ENCODE peak calls at places on chromosomes 1 and 21, in seven cellular contexts. S is cardiac fibroblast, N is foreskin fibroblast, X is WTC11, Y is gastrocnemius medialis, W is AG04450, R is PC-9. E is an unnamed sample.

GRCh38 chr1:156198831-156199349 is 5.0 kb downstream of the SLC25A44 start:
- DNase-seq in S (no peak), N (no peak), X (no peak), Y (no peak), W (no peak), R (no peak), E (no peak)

GRCh38 chr1:181126871-181127587 is 38.5 kb downstream of the IER5 start:
- DNase-seq in S (peak; percentile 39), N (no peak), X (no peak), Y (no peak), W (no peak), R (peak; percentile 89), E (no peak)

GRCh38 chr1:24540051-24540905 is 15.6 kb upstream of the NCMAP start:
- DNase-seq in S (no peak), N (no peak), X (no peak), Y (no peak), W (no peak), R (no peak), E (no peak)

GRCh38 chr1:184900507-184900906 is 73.8 kb downstream of the NIBAN1 start:
- DNase-seq in S (no peak), N (no peak), X (no peak), Y (no peak), W (no peak), R (no peak), E (no peak)

GRCh38 chr1:52792002-52792401 is 50.6 kb upstream of the ZYG11A start:
- DNase-seq in S (no peak), N (no peak), X (no peak), Y (no peak), W (no peak), R (no peak), E (no peak)

GRCh38 chr1:37732111-37732780 is 32.7 kb downstream of the EPHA10 start:
- DNase-seq in S (no peak), N (no peak), X (no peak), Y (no peak), W (no peak), R (no peak), E (no peak)

GRCh38 chr1:58155418-58156123 is 391.0 kb downstream of the OMA1 start:
- DNase-seq in S (peak; percentile 1), N (no peak), X (peak; percentile 68), Y (no peak), W (no peak), R (no peak), E (no peak)

GRCh38 chr1:175555266-175555665 is 188.1 kb downstream of the TNR start:
- DNase-seq in S (no peak), N (peak; percentile 0), X (no peak), Y (no peak), W (no peak), R (no peak), E (no peak)

GRCh38 chr1:10272274-10272673 is 61.9 kb downstream of the KIF1B start:
- DNase-seq in S (no peak), N (no peak), X (no peak), Y (no peak), W (no peak), R (no peak), E (no peak)

GRCh38 chr1:2802421-2802961 is 998 bp upstream of the TTC34 start:
- DNase-seq in S (no peak), N (no peak), X (no peak), Y (no peak), W (no peak), R (no peak), E (no peak)

GRCh38 chr1:226973898-226974543 is 33.9 kb downstream of the COQ8A start:
- DNase-seq in S (peak; percentile 54), N (peak; percentile 59), X (no peak), Y (peak; percentile 85), W (no peak), R (peak; percentile 41), E (peak; percentile 47)

GRCh38 chr1:215631489-215631888 is 64.4 kb downstream of the KCTD3 start:
- DNase-seq in S (peak; percentile 26), N (peak; percentile 34), X (no peak), Y (no peak), W (no peak), R (no peak), E (no peak)

GRCh38 chr1:21164266-21164665 is 12.4 kb downstream of the EIF4G3 start:
- DNase-seq in S (no peak), N (no peak), X (no peak), Y (no peak), W (no peak), R (no peak), E (no peak)

GRCh38 chr1:224506141-224506814 is 71.7 kb upstream of the WDR26 start:
- DNase-seq in S (no peak), N (peak; percentile 66), X (no peak), Y (peak; percentile 50), W (no peak), R (no peak), E (no peak)

GRCh38 chr21:39712976-39713375 is 32.0 kb upstream of the IGSF5 start:
- DNase-seq in S (no peak), N (no peak), X (peak; percentile 38), Y (no peak), W (no peak), R (no peak), E (no peak)

GRCh38 chr1:50110084-50110615 is 1.4 kb downstream of the ELAVL4 start:
- DNase-seq in S (no peak), N (no peak), X (no peak), Y (no peak), W (no peak), R (no peak), E (no peak)

GRCh38 chr1:33502726-33503125 is 30.3 kb downstream of the ZSCAN20 start:
- DNase-seq in S (peak; percentile 60), N (peak; percentile 55), X (no peak), Y (no peak), W (no peak), R (no peak), E (no peak)

GRCh38 chr1:33501309-33501708 is 28.9 kb downstream of the ZSCAN20 start:
- DNase-seq in S (no peak), N (no peak), X (no peak), Y (no peak), W (no peak), R (no peak), E (no peak)

GRCh38 chr1:33501774-33502173 is 29.3 kb downstream of the ZSCAN20 start:
- DNase-seq in S (no peak), N (no peak), X (no peak), Y (no peak), W (no peak), R (no peak), E (no peak)

GRCh38 chr1:33497410-33497809 is 25.0 kb downstream of the ZSCAN20 start:
- DNase-seq in S (no peak), N (no peak), X (no peak), Y (no peak), W (no peak), R (no peak), E (no peak)

GRCh38 chr1:33500547-33500946 is 28.1 kb downstream of the ZSCAN20 start:
- DNase-seq in S (no peak), N (peak; percentile 37), X (no peak), Y (no peak), W (no peak), R (no peak), E (no peak)
- TF ChIP-seq CTCF in S (no peak), N (no peak), X (no peak), Y (no peak), W (peak; percentile 27), R (peak; percentile 56), E (no peak)

DNA sequence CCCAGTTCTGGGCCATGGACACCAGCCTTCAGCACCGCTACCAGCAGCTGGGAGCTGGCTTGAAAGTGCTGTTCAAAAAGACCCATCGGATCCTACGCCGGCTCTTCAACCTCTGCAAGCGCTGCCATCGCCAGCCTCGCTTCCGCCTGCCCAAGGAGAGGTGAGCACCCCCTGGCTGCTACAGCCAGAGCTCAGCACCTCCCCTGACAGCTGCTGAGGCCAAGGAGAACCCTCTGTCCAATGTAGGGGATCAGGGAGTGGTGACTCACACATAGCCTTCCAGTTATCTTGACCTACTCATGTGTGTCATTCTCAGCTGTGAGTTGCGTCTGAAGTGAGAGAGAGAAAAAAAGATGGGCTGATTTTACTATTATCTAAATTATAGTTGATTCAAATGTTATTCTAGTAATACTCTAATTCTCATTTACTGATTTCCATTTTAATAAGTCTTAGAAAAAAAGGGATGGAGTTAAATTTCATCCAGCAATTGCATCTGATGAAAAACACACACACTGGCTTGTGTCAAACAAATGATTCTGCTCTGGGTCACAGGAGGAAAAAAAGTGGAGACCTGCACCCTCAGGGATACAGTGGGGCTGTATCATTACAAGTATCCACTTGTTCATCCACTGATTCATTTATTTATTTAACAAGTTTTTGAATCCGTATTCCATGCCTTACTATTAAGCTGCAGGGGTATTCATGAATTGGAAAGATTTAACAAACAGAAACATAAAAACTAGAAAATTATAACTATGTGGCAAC is 108.0 kb downstream of the BRINP2 start:
- DNase-seq in S (peak; percentile 55), N (peak; percentile 45), X (peak; percentile 22), Y (no peak), W (no peak), R (no peak), E (no peak)
- TF ChIP-seq CTCF in S (no peak), N (no peak), X (no peak), Y (no peak), W (no peak), R (no peak), E (no peak)

GRCh38 chr1:219039755-219040154 is 133.9 kb upstream of the LYPLAL1 start:
- DNase-seq in S (peak; percentile 21), N (no peak), X (no peak), Y (no peak), W (no peak), R (no peak), E (no peak)

GRCh38 chr1:219040291-219040690 is 133.4 kb upstream of the LYPLAL1 start:
- DNase-seq in S (no peak), N (no peak), X (no peak), Y (no peak), W (no peak), R (no peak), E (no peak)

GRCh38 chr1:219041819-219042218 is 131.9 kb upstream of the LYPLAL1 start:
- DNase-seq in S (peak; percentile 77), N (peak; percentile 52), X (no peak), Y (no peak), W (no peak), R (no peak), E (no peak)

GRCh38 chr1:219041141-219041540 is 132.5 kb upstream of the LYPLAL1 start:
- DNase-seq in S (peak; percentile 86), N (peak; percentile 81), X (no peak), Y (no peak), W (peak; percentile 66), R (no peak), E (no peak)

GRCh38 chr1:219042769-219043168 is 130.9 kb upstream of the LYPLAL1 start:
- DNase-seq in S (no peak), N (no peak), X (no peak), Y (no peak), W (no peak), R (no peak), E (no peak)
- TF ChIP-seq CTCF in S (no peak), N (no peak), X (no peak), Y (no peak), W (no peak), R (no peak), E (no peak)

GRCh38 chr1:85705940-85706339 is 2.3 kb downstream of the ZNHIT6 start:
- DNase-seq in S (no peak), N (no peak), X (no peak), Y (no peak), W (no peak), R (no peak), E (no peak)

GRCh38 chr1:85707990-85708825 is at the start of gene ZNHIT6:
- DNase-seq in S (peak; percentile 98), N (peak; percentile 98), X (peak; percentile 89), Y (peak; percentile 91), W (peak; percentile 89), R (peak; percentile 98), E (peak; percentile 68)

GRCh38 chr1:85707267-85707989 is 805 bp downstream of the ZNHIT6 start:
- DNase-seq in S (peak; percentile 11), N (peak; percentile 12), X (no peak), Y (no peak), W (no peak), R (no peak), E (no peak)

GRCh38 chr1:85708826-85709222 is 591 bp upstream of the ZNHIT6 start:
- DNase-seq in S (no peak), N (no peak), X (no peak), Y (no peak), W (no peak), R (no peak), E (no peak)
- TF ChIP-seq CTCF in S (no peak), N (no peak), X (no peak), Y (no peak), W (no peak), R (peak; percentile 47), E (no peak)